ENCODE peak calls at places on chromosomes 1 and 21, in seven cellular contexts. One of them, this sample, is unnamed.

GRCh38 chr21:46128106-46128982 is 27.0 kb downstream of the FTCD start:
- DNase-seq in activated naive CD4-positive, alpha-beta T cell: no peak
- DNase-seq in fibroblast of mammary gland: peak
- DNase-seq in ureter: no peak
- DNase-seq in BE2C: peak
- DNase-seq in right cardiac atrium: peak
- DNase-seq in pancreas: no peak
- DNase-seq in this sample: no peak

GRCh38 chr1:222334026-222334680 is 213.8 kb downstream of the HHIPL2 start:
- DNase-seq in pancreas: no peak
- DNase-seq in BE2C: no peak
- DNase-seq in fibroblast of mammary gland: peak
- DNase-seq in activated naive CD4-positive, alpha-beta T cell: no peak
- DNase-seq in right cardiac atrium: no peak
- DNase-seq in ureter: no peak
- DNase-seq in this sample: no peak

GRCh38 chr1:13469343-13469742 is 44.5 kb downstream of the LRRC38 start:
- DNase-seq in ureter: no peak
- DNase-seq in fibroblast of mammary gland: no peak
- DNase-seq in right cardiac atrium: no peak
- DNase-seq in activated naive CD4-positive, alpha-beta T cell: no peak
- DNase-seq in pancreas: no peak
- DNase-seq in BE2C: no peak
- DNase-seq in this sample: no peak

GRCh38 chr1:54006508-54006907 is 11.5 kb downstream of the LDLRAD1 start:
- DNase-seq in activated naive CD4-positive, alpha-beta T cell: no peak
- DNase-seq in pancreas: no peak
- DNase-seq in BE2C: no peak
- DNase-seq in fibroblast of mammary gland: no peak
- DNase-seq in ureter: no peak
- DNase-seq in right cardiac atrium: no peak
- DNase-seq in this sample: no peak

GRCh38 chr1:51649593-51650091 is 32.8 kb downstream of the OSBPL9 start:
- DNase-seq in activated naive CD4-positive, alpha-beta T cell: no peak
- DNase-seq in ureter: no peak
- DNase-seq in fibroblast of mammary gland: no peak
- DNase-seq in pancreas: no peak
- DNase-seq in right cardiac atrium: no peak
- DNase-seq in BE2C: no peak
- DNase-seq in this sample: no peak

GRCh38 chr1:217343907-217344306 is 287.0 kb downstream of the GPATCH2 start:
- DNase-seq in activated naive CD4-positive, alpha-beta T cell: no peak
- DNase-seq in ureter: no peak
- DNase-seq in fibroblast of mammary gland: no peak
- DNase-seq in right cardiac atrium: no peak
- DNase-seq in pancreas: no peak
- DNase-seq in BE2C: peak
- DNase-seq in this sample: no peak

GRCh38 chr1:192445849-192446489 is 129.2 kb downstream of the RGS21 start:
- DNase-seq in right cardiac atrium: no peak
- DNase-seq in BE2C: peak
- DNase-seq in activated naive CD4-positive, alpha-beta T cell: peak
- DNase-seq in ureter: peak
- DNase-seq in fibroblast of mammary gland: peak
- DNase-seq in pancreas: peak
- DNase-seq in this sample: no peak

GRCh38 chr21:31630062-31630711 is 29.3 kb upstream of the SOD1 start:
- DNase-seq in ureter: peak
- DNase-seq in fibroblast of mammary gland: peak
- DNase-seq in BE2C: peak
- DNase-seq in right cardiac atrium: no peak
- DNase-seq in activated naive CD4-positive, alpha-beta T cell: no peak
- DNase-seq in pancreas: peak
- DNase-seq in this sample: no peak

GRCh38 chr1:225824522-225824921 is 14.6 kb downstream of the EPHX1 start:
- DNase-seq in ureter: no peak
- DNase-seq in right cardiac atrium: no peak
- DNase-seq in BE2C: no peak
- DNase-seq in activated naive CD4-positive, alpha-beta T cell: no peak
- DNase-seq in fibroblast of mammary gland: no peak
- DNase-seq in pancreas: no peak
- DNase-seq in this sample: no peak

GRCh38 chr1:9589144-9589718 is 520 bp downstream of the TMEM201 start:
- DNase-seq in ureter: no peak
- DNase-seq in pancreas: no peak
- DNase-seq in BE2C: no peak
- DNase-seq in activated naive CD4-positive, alpha-beta T cell: peak
- DNase-seq in fibroblast of mammary gland: peak
- DNase-seq in right cardiac atrium: peak
- DNase-seq in this sample: peak

GRCh38 chr1:221741364-221741970 is 422 bp downstream of the DUSP10 start:
- DNase-seq in fibroblast of mammary gland: no peak
- DNase-seq in pancreas: peak
- DNase-seq in BE2C: peak
- DNase-seq in right cardiac atrium: peak
- DNase-seq in activated naive CD4-positive, alpha-beta T cell: no peak
- DNase-seq in ureter: peak
- DNase-seq in this sample: no peak

GRCh38 chr1:44413740-44414139 is 8.7 kb downstream of the RNF220 start:
- DNase-seq in ureter: no peak
- DNase-seq in BE2C: no peak
- DNase-seq in pancreas: no peak
- DNase-seq in right cardiac atrium: no peak
- DNase-seq in fibroblast of mammary gland: no peak
- DNase-seq in activated naive CD4-positive, alpha-beta T cell: no peak
- DNase-seq in this sample: no peak

This sample was measured in GM06990.